ENCODE peak calls at places on chromosome 22, in six cellular contexts. N, S, W, U, Y and M are unnamed samples.

GRCh38 chr22:49350441-49351121 is 477.1 kb downstream of the BRD1 start:
- DNase-seq in Y (no peak), W (no peak), S (no peak), U (no peak), N (no peak), M (no peak)

GRCh38 chr22:23743303-23743705 is 7.6 kb downstream of the ZNF70 start:
- DNase-seq in U (no peak), W (no peak), S (no peak), Y (peak), N (no peak), M (no peak)

GRCh38 chr22:42431401-42432019 is 693 bp downstream of the NFAM1 start:
- DNase-seq in U (no peak), Y (peak), W (no peak), N (no peak), S (no peak), M (no peak)

GRCh38 chr22:47558828-47559700 is 796.6 kb downstream of the TBC1D22A start:
- DNase-seq in U (no peak), N (no peak), S (no peak), Y (no peak), W (no peak), M (no peak)

GRCh38 chr22:39309881-39310714 is 9.3 kb downstream of the RPL3 start:
- DNase-seq in U (no peak), S (no peak), W (no peak), N (no peak), Y (no peak), M (no peak)

GRCh38 chr22:44080936-44081853 is 57.1 kb downstream of the PARVB start:
- DNase-seq in N (peak), W (peak), S (peak), Y (peak), U (peak), M (peak)

GRCh38 chr22:29209624-29209929 is 3.9 kb downstream of the EMID1 start:
- DNase-seq in W (no peak), Y (no peak), U (no peak), S (no peak), N (no peak), M (no peak)

GRCh38 chr22:50169774-50170341 is 673 bp upstream of the PANX2 start:
- DNase-seq in N (peak), S (no peak), W (no peak), U (no peak), Y (no peak), M (no peak)

GRCh38 chr22:27877501-27877900 is 41.6 kb downstream of the PITPNB start:
- DNase-seq in S (no peak), W (no peak), N (no peak), U (no peak), Y (peak), M (no peak)

GRCh38 chr22:50129121-50129734 is 39.4 kb downstream of the MOV10L1 start:
- DNase-seq in S (no peak), N (no peak), W (no peak), Y (no peak), U (no peak), M (no peak)

GRCh38 chr22:26086359-26086758 is 82.9 kb upstream of the SEZ6L start:
- DNase-seq in Y (peak), N (no peak), S (no peak), U (no peak), W (no peak), M (peak)

GRCh38 chr22:24996420-24996952 is 44.0 kb downstream of the KIAA1671 start:
- DNase-seq in U (no peak), W (no peak), Y (no peak), N (no peak), S (peak), M (peak)

GRCh38 chr22:24190159-24190540 is 8.9 kb downstream of the SUSD2 start:
- DNase-seq in N (no peak), W (no peak), S (no peak), U (no peak), Y (no peak), M (no peak)

GRCh38 chr22:49203863-49204598 is 623.6 kb downstream of the BRD1 start:
- DNase-seq in Y (no peak), U (no peak), W (peak), S (no peak), N (no peak), M (no peak)

GRCh38 chr22:22934543-22935055 is 47.0 kb downstream of the IGLL5 start:
- DNase-seq in S (no peak), Y (no peak), N (no peak), U (no peak), W (no peak), M (no peak)

GRCh38 chr22:49201046-49201970 is 626.4 kb downstream of the BRD1 start:
- DNase-seq in U (no peak), Y (no peak), W (peak), N (no peak), S (no peak), M (no peak)